ENCODE peak calls at places on chromosomes 16 and 17, in ten cellular contexts. R, Q, W, G, Y, U, I, O, J and V are unnamed samples.
A peak's percentile ranks its signal among the peaks of the same experiment; 100 is the strongest.

GRCh38 chr17:70775667-70776066 is 606.3 kb downstream of the KCNJ2 start:
- ATAC-seq in R (no peak), Q (no peak), W (peak; percentile 37), G (no peak), Y (no peak), U (no peak), I (no peak), O (no peak), J (no peak), V (no peak)

GRCh38 chr16:79618041-79618711 is 17.6 kb upstream of the MAF start:
- ATAC-seq in R (no peak), Q (no peak), W (no peak), G (no peak), Y (no peak), U (no peak), I (no peak), O (no peak), J (no peak), V (no peak)

GRCh38 chr16:57394444-57394843 is 10.1 kb upstream of the CCL17 start:
- ATAC-seq in R (peak; percentile 30), Q (no peak), W (no peak), G (no peak), Y (peak; percentile 91), U (no peak), I (no peak), O (no peak), J (no peak), V (no peak)

GRCh38 chr17:72412650-72413076 is 291.8 kb downstream of the SOX9 start:
- ATAC-seq in R (no peak), Q (no peak), W (no peak), G (no peak), Y (peak; percentile 49), U (no peak), I (no peak), O (peak; percentile 59), J (no peak), V (no peak)

GRCh38 chr17:4944163-4944553 is 4.1 kb downstream of the RNF167 start:
- ATAC-seq in R (no peak), Q (no peak), W (peak; percentile 42), G (no peak), Y (no peak), U (no peak), I (no peak), O (no peak), J (no peak), V (no peak)

GRCh38 chr17:19768046-19768782 is 20.1 kb upstream of the ALDH3A1 start:
- ATAC-seq in R (no peak), Q (no peak), W (peak; percentile 43), G (no peak), Y (no peak), U (no peak), I (no peak), O (no peak), J (no peak), V (no peak)

GRCh38 chr16:24523569-24523968 is 15.8 kb upstream of the RBBP6 start:
- ATAC-seq in R (no peak), Q (peak; percentile 86), W (peak; percentile 57), G (peak; percentile 19), Y (peak; percentile 20), U (no peak), I (peak; percentile 77), O (peak; percentile 80), J (no peak), V (no peak)

GRCh38 chr17:36182176-36183000 is 6.0 kb upstream of the TBC1D3B start:
- ATAC-seq in R (peak; percentile 13), Q (peak; percentile 11), W (no peak), G (peak; percentile 13), Y (peak; percentile 16), U (peak; percentile 47), I (peak; percentile 2), O (peak; percentile 17), J (peak; percentile 36), V (peak; percentile 41)

GRCh38 chr16:86242244-86243122 is 267.8 kb upstream of the FOXF1 start:
- ATAC-seq in R (no peak), Q (peak; percentile 22), W (no peak), G (no peak), Y (no peak), U (no peak), I (no peak), O (no peak), J (no peak), V (peak; percentile 46)

GRCh38 chr16:12009462-12009861 is 32.9 kb downstream of the SNX29 start:
- ATAC-seq in R (no peak), Q (no peak), W (no peak), G (no peak), Y (peak; percentile 41), U (peak; percentile 39), I (no peak), O (no peak), J (no peak), V (no peak)

GRCh38 chr16:19515765-19516164 is 6.1 kb downstream of the GDE1 start:
- ATAC-seq in R (no peak), Q (no peak), W (no peak), G (peak; percentile 73), Y (no peak), U (no peak), I (no peak), O (no peak), J (no peak), V (no peak)

DNA sequence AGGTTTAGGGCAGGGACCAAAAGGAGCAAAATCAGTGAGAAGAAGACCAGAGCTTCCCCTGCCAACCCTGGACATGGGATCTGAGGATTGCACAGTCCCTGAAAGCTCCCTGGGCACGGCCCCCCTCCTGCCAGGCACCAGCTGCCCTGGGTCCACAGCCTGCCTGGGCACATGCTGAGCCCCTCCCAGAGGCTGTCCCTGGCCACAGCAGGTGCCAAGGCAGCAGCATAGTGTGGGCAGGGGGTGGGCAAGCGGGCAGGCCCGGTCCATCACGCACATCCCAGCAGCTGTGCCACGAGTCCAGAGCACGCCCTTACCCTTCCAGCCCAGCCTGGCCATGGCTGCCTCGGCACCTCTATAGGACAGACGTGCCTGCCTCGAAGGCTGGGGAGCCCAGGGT is 12.7 kb downstream of the SCN4A start:
- ATAC-seq in R (no peak), Q (no peak), W (no peak), G (no peak), Y (no peak), U (no peak), I (no peak), O (no peak), J (no peak), V (no peak)
- TF ChIP-seq POLR2A in R (no peak), Q (no peak), W (no peak), G (no peak), Y (no peak), U (no peak), I (no peak), O (no peak), J (no peak), V (no peak)

DNA sequence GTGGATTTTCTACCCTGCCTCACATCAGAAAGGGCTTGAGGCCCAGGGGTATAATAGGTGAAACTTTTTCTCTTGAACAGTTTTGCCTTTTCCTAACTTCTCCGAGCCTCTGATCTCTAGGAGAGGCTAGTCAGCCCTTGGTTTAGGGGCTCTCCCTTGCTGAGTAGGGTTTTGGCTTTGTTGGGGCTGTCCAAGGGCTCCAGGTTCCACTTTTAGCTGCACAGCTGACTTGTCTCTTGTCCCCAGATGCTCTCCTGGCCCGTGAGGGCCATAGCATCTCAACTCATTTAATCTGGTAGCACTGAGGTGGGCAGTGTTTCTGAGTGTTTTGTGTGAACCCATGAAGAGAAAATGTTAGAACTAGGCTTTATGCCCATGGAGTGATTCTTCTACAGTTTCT is 103.9 kb downstream of the MSI2 start:
- ATAC-seq in R (no peak), Q (no peak), W (no peak), G (no peak), Y (peak; percentile 28), U (no peak), I (no peak), O (no peak), J (no peak), V (no peak)
- H3K27ac ChIP-seq in R (no peak overlapping the region), Q (no peak overlapping the region), W (peak overlapping the region; percentile 6), G (no peak overlapping the region), Y (no peak overlapping the region), U (no peak overlapping the region), I (no peak overlapping the region), O (no peak overlapping the region), J (no peak overlapping the region), V (no peak overlapping the region)

GRCh38 chr16:66920924-66921680 is 2.4 kb upstream of the CDH16 start:
- ATAC-seq in R (no peak), Q (no peak), W (no peak), G (no peak), Y (peak; percentile 27), U (no peak), I (no peak), O (no peak), J (no peak), V (peak; percentile 33)

GRCh38 chr16:66919569-66920472 is 1.1 kb upstream of the CDH16 start:
- ATAC-seq in R (no peak), Q (no peak), W (no peak), G (no peak), Y (peak; percentile 0), U (no peak), I (no peak), O (no peak), J (no peak), V (no peak)

GRCh38 chr16:66917741-66918140 is 944 bp downstream of the CDH16 start:
- ATAC-seq in R (no peak), Q (no peak), W (no peak), G (no peak), Y (no peak), U (no peak), I (no peak), O (peak; percentile 40), J (no peak), V (no peak)

GRCh38 chr16:66918355-66918754 is 330 bp downstream of the CDH16 start:
- ATAC-seq in R (no peak), Q (no peak), W (no peak), G (no peak), Y (no peak), U (no peak), I (no peak), O (peak; percentile 11), J (no peak), V (no peak)

GRCh38 chr16:66918803-66919568 is at the start of gene CDH16:
- ATAC-seq in R (no peak), Q (no peak), W (no peak), G (no peak), Y (peak; percentile 18), U (no peak), I (no peak), O (peak; percentile 63), J (no peak), V (no peak)
- TF ChIP-seq POLR2A in R (no peak), Q (no peak), W (no peak), G (no peak), Y (no peak), U (no peak), I (no peak), O (no peak), J (no peak), V (no peak)

DNA sequence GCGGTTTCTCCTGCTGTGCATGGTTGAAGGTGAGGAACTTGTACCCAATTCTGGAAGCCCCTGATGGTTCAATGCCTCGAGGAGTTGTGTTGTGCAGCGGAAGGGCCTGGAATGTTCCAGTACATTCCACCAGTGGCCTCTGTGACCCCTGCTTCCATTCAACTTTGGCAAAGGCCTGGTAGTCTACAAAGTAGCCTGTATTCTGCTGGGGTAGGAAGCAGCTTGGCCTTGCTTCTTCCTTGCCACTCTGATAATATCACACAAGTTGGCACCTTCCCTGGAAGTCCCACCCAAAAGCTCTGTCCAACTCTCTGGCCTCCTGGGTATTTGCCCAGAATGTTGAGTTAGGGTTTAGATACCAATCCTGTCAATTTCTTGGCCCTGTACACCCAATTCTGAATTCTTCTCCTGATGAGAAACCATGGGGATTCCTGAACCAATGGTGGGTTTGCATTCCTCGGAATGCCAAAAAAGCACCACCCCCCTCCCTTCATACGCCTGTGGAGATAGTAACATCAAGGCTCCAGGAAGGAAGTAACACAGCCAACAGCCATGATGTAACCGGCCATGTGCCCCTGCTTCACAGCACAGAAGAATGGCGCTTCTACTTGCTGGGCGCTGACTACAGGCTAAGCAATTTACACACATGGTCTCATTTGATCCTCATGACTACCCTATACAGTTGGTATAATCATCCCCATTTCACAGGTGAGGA is 11.8 kb upstream of the FAM117A start:
- ATAC-seq in R (no peak), Q (no peak), W (no peak), G (peak; percentile 59), Y (peak; percentile 33), U (no peak), I (no peak), O (peak; percentile 47), J (no peak), V (peak; percentile 51)
- H3K27ac ChIP-seq in R (no peak overlapping the region), Q (no peak overlapping the region), W (no peak overlapping the region), G (no peak overlapping the region), Y (no peak overlapping the region), U (no peak overlapping the region), I (no peak overlapping the region), O (no peak overlapping the region), J (peak overlapping the region; percentile 59), V (peak overlapping the region; percentile 81)